ENCODE peak calls at places on chromosome 17, in ten cellular contexts. H is breast epithelium; N is CD8-positive, alpha-beta memory T cell; O is H9; E is GM23248; T is testis; B is endothelial cell of umbilical vein; A is neuronal stem cell; F is psoas muscle; Z is tibial nerve. J is an unnamed sample.

GRCh38 chr17:2241823-2242222 is 61.8 kb downstream of the SMG6 start:
- DNase-seq in H (no peak), N (no peak), O (no peak), E (peak; percentile 87), T (no peak), B (no peak), A (no peak), F (no peak), Z (no peak), J (no peak)

GRCh38 chr17:43199633-43200032 is 12.0 kb upstream of the TMEM106A start:
- DNase-seq in H (no peak), N (no peak), O (no peak), E (no peak), T (no peak), B (no peak), A (no peak), F (no peak), Z (no peak), J (no peak)

GRCh38 chr17:10125761-10126553 is 72.4 kb downstream of the GAS7 start:
- DNase-seq in H (no peak), N (no peak), O (no peak), E (peak; percentile 54), T (no peak), B (no peak), A (no peak), F (no peak), Z (no peak), J (no peak)

GRCh38 chr17:36877001-36877400 is 60.3 kb upstream of the LHX1 start:
- DNase-seq in H (no peak), N (no peak), O (no peak), E (no peak), T (no peak), B (no peak), A (no peak), F (no peak), Z (no peak), J (no peak)

GRCh38 chr17:63491976-63492575 is 15.2 kb downstream of the ACE start:
- DNase-seq in H (no peak), N (no peak), O (no peak), E (no peak), T (no peak), B (no peak), A (no peak), F (no peak), Z (no peak), J (no peak)

GRCh38 chr17:72126575-72127486 is 6.0 kb downstream of the SOX9 start:
- DNase-seq in H (no peak), N (no peak), O (no peak), E (peak; percentile 88), T (no peak), B (no peak), A (no peak), F (no peak), Z (no peak), J (no peak)

GRCh38 chr17:31829649-31830048 is 29.4 kb downstream of the COPRS start:
- DNase-seq in H (no peak), N (no peak), O (no peak), E (no peak), T (no peak), B (no peak), A (no peak), F (no peak), Z (no peak), J (no peak)

GRCh38 chr17:4897198-4897657 is 2.1 kb upstream of the C17orf107 start:
- DNase-seq in H (no peak), N (no peak), O (peak; percentile 32), E (no peak), T (no peak), B (no peak), A (no peak), F (peak; percentile 35), Z (no peak), J (no peak)

GRCh38 chr17:47789611-47790520 is 31.7 kb downstream of the OSBPL7 start:
- DNase-seq in H (no peak), N (peak; percentile 28), O (peak; percentile 84), E (peak; percentile 78), T (peak; percentile 66), B (peak; percentile 35), A (peak; percentile 44), F (peak; percentile 72), Z (peak; percentile 19), J (peak; percentile 43)

GRCh38 chr17:47792979-47793378 is 28.6 kb downstream of the OSBPL7 start:
- DNase-seq in H (no peak), N (no peak), O (no peak), E (no peak), T (no peak), B (no peak), A (no peak), F (no peak), Z (no peak), J (no peak)

GRCh38 chr17:47785538-47786123 is 36.0 kb downstream of the OSBPL7 start:
- DNase-seq in H (peak; percentile 9), N (no peak), O (peak; percentile 81), E (peak; percentile 38), T (no peak), B (peak; percentile 32), A (peak; percentile 65), F (no peak), Z (no peak), J (no peak)

GRCh38 chr17:47792457-47792856 is 29.1 kb downstream of the OSBPL7 start:
- DNase-seq in H (no peak), N (no peak), O (no peak), E (no peak), T (no peak), B (no peak), A (no peak), F (no peak), Z (no peak), J (no peak)

DNA sequence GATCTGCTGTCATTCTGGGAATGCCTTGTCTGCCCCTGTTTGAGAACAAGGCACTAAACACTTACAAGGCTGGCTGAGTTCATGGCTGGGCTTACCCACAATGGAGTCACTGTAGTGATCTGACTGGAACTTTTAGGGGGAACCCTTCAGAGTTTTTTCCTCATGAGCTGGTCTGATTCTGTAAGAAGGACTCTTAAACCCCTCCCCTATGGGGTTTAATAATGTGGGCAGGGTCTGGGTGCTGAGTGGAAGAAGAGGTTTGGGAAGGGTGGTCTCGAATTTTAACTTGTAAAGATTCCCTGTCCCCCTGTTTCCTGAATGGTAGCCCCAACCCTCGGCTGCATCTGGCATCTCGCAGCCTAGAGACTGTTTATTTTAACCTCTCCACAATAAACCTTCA is 30.6 kb downstream of the OSBPL7 start:
- DNase-seq in H (no peak), N (no peak), O (no peak), E (no peak), T (no peak), B (no peak), A (no peak), F (no peak), Z (no peak), J (no peak)
- H3K4me1 ChIP-seq in H (no peaks in the 10 kb centered on the region), N (peaks cover 5% of the 10 kb centered on the region), O (no peaks in the 10 kb centered on the region), E (no peaks in the 10 kb centered on the region), T (no peaks in the 10 kb centered on the region), B (peaks cover 5% of the 10 kb centered on the region), A (peaks cover 3% of the 10 kb centered on the region), F (peaks cover 4% of the 10 kb centered on the region), Z (peaks cover 10% of the 10 kb centered on the region), J (no peaks in the 10 kb centered on the region)

GRCh38 chr17:32940706-32941390 is 12.9 kb downstream of the TMEM98 start:
- DNase-seq in H (no peak), N (no peak), O (no peak), E (no peak), T (no peak), B (no peak), A (no peak), F (no peak), Z (no peak), J (no peak)

GRCh38 chr17:32933881-32934280 is 5.9 kb downstream of the TMEM98 start:
- DNase-seq in H (no peak), N (no peak), O (no peak), E (peak; percentile 11), T (no peak), B (no peak), A (no peak), F (no peak), Z (no peak), J (no peak)

GRCh38 chr17:32936894-32937500 is 9.0 kb downstream of the TMEM98 start:
- DNase-seq in H (peak; percentile 93), N (peak; percentile 39), O (peak; percentile 95), E (peak; percentile 75), T (peak; percentile 88), B (peak; percentile 90), A (peak; percentile 81), F (peak; percentile 73), Z (peak; percentile 76), J (peak; percentile 82)

GRCh38 chr17:32931686-32932085 is 3.7 kb downstream of the TMEM98 start:
- DNase-seq in H (no peak), N (no peak), O (no peak), E (peak; percentile 39), T (no peak), B (no peak), A (no peak), F (no peak), Z (no peak), J (no peak)

GRCh38 chr17:32936157-32936893 is 8.4 kb downstream of the TMEM98 start:
- DNase-seq in H (no peak), N (no peak), O (no peak), E (no peak), T (no peak), B (no peak), A (no peak), F (no peak), Z (no peak), J (no peak)
- H3K4me1 ChIP-seq in H (peaks cover 7% of the 10 kb centered on the region), N (no peaks in the 10 kb centered on the region), O (no peaks in the 10 kb centered on the region), E (no peaks in the 10 kb centered on the region), T (peaks cover 13% of the 10 kb centered on the region), B (peaks cover 16% of the 10 kb centered on the region), A (peaks cover 14% of the 10 kb centered on the region), F (no peaks in the 10 kb centered on the region), Z (peaks cover 40% of the 10 kb centered on the region), J (peaks cover 3% of the 10 kb centered on the region)

DNA sequence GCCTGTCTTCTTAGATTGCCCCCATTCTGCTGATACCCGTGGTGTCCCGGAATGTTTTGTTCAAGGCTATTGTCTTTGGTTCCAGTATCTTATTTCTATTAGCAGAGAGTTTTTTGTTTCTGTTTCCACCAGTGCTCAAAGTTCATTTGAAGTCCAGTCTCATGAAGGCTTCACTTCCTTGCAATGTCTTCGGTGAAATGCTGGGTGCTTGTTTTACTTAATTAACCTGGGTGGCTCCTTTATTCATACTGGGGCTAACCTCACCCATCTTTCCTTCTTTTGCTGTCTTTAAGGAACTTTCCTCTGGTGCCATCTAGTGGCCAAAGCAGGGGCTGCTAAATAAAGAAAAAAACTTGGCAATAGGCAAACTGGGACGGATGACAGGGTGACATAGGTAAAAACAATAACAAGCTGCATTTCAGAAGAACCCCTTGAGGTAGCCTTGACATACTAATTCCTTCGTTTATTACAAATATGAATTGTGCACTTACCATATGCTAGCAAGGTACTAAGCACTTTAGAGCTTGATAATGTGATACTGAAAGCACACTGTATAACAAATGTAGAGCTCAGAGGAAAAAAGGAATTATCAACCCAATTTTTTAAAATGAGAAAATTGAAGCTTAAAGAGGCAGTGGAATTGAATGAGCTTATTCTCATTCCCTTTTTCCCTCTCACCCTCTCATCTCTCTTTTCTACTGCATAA is 2.8 kb upstream of the SMIM36 start:
- DNase-seq in H (peak; percentile 54), N (peak; percentile 48), O (peak; percentile 71), E (peak; percentile 68), T (peak; percentile 92), B (peak; percentile 73), A (peak; percentile 78), F (no peak), Z (peak; percentile 93), J (peak; percentile 63)
- H3K4me1 ChIP-seq in H (no peaks in the 10 kb centered on the region), N (no peaks in the 10 kb centered on the region), O (no peaks in the 10 kb centered on the region), E (peaks cover 6% of the 10 kb centered on the region), T (no peaks in the 10 kb centered on the region), B (no peaks in the 10 kb centered on the region), A (no peaks in the 10 kb centered on the region), F (no peaks in the 10 kb centered on the region), Z (peaks cover 8% of the 10 kb centered on the region), J (no peaks in the 10 kb centered on the region)

DNA sequence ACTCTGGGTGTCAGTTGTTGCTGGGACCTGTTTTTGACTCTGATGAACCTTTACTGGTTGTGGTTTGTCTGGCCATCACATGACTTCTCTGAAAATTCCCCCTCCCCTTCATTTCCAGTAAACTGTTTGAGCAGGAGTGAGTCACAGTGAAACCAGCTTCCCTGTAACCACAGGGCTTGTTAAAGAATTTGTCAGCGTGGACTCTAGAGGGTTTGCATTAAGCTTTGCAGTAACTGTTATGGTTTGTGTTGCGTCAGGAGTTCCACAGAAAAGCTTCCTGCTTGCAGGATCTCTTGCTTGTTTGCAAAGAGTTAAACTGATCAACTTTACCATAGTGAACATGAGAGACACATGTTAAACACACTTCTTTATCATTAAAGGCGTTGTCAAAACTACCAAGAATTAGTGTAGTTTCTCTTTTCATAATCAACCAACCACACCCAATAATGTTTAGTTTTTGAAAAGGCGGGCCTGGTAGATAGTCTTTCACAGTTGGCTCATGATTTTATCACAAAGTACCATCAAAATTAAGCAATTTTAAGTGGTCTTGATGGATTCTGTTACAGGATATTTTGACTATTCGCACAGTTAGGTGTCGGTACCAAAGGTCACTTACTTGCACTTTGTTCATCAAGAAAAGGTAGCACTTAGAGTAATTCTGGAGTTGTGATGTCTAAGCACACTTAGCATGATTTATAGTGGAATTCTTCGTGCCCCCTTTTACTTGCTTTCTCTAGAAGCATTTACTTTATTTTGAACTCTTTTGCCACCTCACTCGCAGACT is 79.3 kb downstream of the VMP1 start:
- DNase-seq in H (peak; percentile 66), N (peak; percentile 65), O (peak; percentile 62), E (peak; percentile 99), T (peak; percentile 30), B (peak; percentile 98), A (no peak), F (no peak), Z (peak; percentile 78), J (no peak)
- H3K4me1 ChIP-seq in H (peaks cover 19% of the 10 kb centered on the region), N (peaks cover 49% of the 10 kb centered on the region), O (peaks cover 5% of the 10 kb centered on the region), E (peaks cover 57% of the 10 kb centered on the region), T (peaks cover 6% of the 10 kb centered on the region), B (peaks cover 61% of the 10 kb centered on the region), A (peaks cover 46% of the 10 kb centered on the region), F (peaks cover 44% of the 10 kb centered on the region), Z (peaks cover 67% of the 10 kb centered on the region), J (peaks cover 2% of the 10 kb centered on the region)